ENCODE peak calls at places on chromosomes 2 and 18, in five cellular contexts. C is CD8-positive, alpha-beta memory T cell; X is tibial artery; I is AG09309; Y is astrocyte of the cerebellum. O is an unnamed sample.

GRCh38 chr2:237760506-237761502 is 37.8 kb upstream of the RBM44 start:
- DNase-seq in C (no peak), X (no peak), I (no peak), Y (no peak), O (no peak)

GRCh38 chr2:18987592-18988073 is 370.8 kb downstream of the OSR1 start:
- DNase-seq in C (no peak), X (peak; percentile 84), I (peak; percentile 83), Y (peak; percentile 95), O (peak; percentile 66)

GRCh38 chr2:197103363-197103762 is 176.9 kb upstream of the PGAP1 start:
- DNase-seq in C (no peak), X (no peak), I (no peak), Y (no peak), O (no peak)

GRCh38 chr2:207601774-207602173 is 23.4 kb downstream of the METTL21A start:
- DNase-seq in C (no peak), X (no peak), I (no peak), Y (no peak), O (no peak)

GRCh38 chr18:22691988-22692710 is 241.0 kb upstream of the RBBP8 start:
- DNase-seq in C (no peak), X (no peak), I (peak; percentile 99), Y (peak; percentile 43), O (no peak)

GRCh38 chr2:136305517-136306192 is 187.7 kb upstream of the CXCR4 start:
- DNase-seq in C (peak; percentile 58), X (no peak), I (no peak), Y (no peak), O (no peak)

GRCh38 chr18:64809801-64810200 is 660.9 kb upstream of the LINC00305 start:
- DNase-seq in C (no peak), X (no peak), I (no peak), Y (no peak), O (no peak)

GRCh38 chr2:234394450-234394849 is 102.4 kb downstream of the ARL4C start:
- DNase-seq in C (no peak), X (no peak), I (no peak), Y (no peak), O (no peak)

GRCh38 chr2:38975009-38975408 is 85.3 kb downstream of the ARHGEF33 start:
- DNase-seq in C (no peak), X (no peak), I (no peak), Y (no peak), O (no peak)

GRCh38 chr2:27741673-27742072 is 29.8 kb upstream of the MRPL33 start:
- DNase-seq in C (no peak), X (no peak), I (no peak), Y (no peak), O (no peak)

GRCh38 chr2:102050854-102051391 is 59.2 kb downstream of the IL1R2 start:
- DNase-seq in C (no peak), X (peak; percentile 94), I (no peak), Y (peak; percentile 57), O (no peak)

GRCh38 chr18:36850527-36851201 is 21.7 kb downstream of the KIAA1328 start:
- DNase-seq in C (no peak), X (no peak), I (peak; percentile 73), Y (peak; percentile 71), O (no peak)

GRCh38 chr2:207930747-207931146 is 94.6 kb downstream of the PLEKHM3 start:
- DNase-seq in C (no peak), X (no peak), I (no peak), Y (no peak), O (no peak)

GRCh38 chr2:169366066-169366465 is 3.7 kb upstream of the LRP2 start:
- DNase-seq in C (no peak), X (no peak), I (no peak), Y (no peak), O (no peak)

GRCh38 chr2:119259296-119259860 is 35.7 kb downstream of the STEAP3 start:
- DNase-seq in C (no peak), X (no peak), I (no peak), Y (no peak), O (no peak)

GRCh38 chr2:144183744-144184143 is 336.2 kb downstream of the ZEB2 start:
- DNase-seq in C (peak; percentile 84), X (no peak), I (peak; percentile 94), Y (no peak), O (no peak)

GRCh38 chr2:73027340-73027739 is 44.2 kb downstream of the SFXN5 start:
- DNase-seq in C (no peak), X (no peak), I (no peak), Y (no peak), O (no peak)

GRCh38 chr2:172403881-172404470 is 23.4 kb upstream of the ITGA6 start:
- DNase-seq in C (no peak), X (no peak), I (no peak), Y (no peak), O (no peak)

GRCh38 chr2:42925742-42926437 is 133.5 kb upstream of the HAAO start:
- DNase-seq in C (no peak), X (peak; percentile 92), I (no peak), Y (no peak), O (no peak)

GRCh38 chr2:152924722-152925121 is 206.3 kb downstream of the ARL6IP6 start:
- DNase-seq in C (no peak), X (no peak), I (no peak), Y (no peak), O (no peak)

GRCh38 chr2:204110250-204111183 is 174.0 kb downstream of the ICOS start:
- DNase-seq in C (peak; percentile 57), X (no peak), I (peak; percentile 1), Y (no peak), O (no peak)

GRCh38 chr2:68726608-68727367 is 7.8 kb upstream of the ARHGAP25 start:
- DNase-seq in C (peak; percentile 82), X (no peak), I (no peak), Y (no peak), O (no peak)

GRCh38 chr2:118077636-118078247 is 10.5 kb upstream of the INSIG2 start:
- DNase-seq in C (no peak), X (no peak), I (no peak), Y (no peak), O (no peak)

GRCh38 chr2:234993547-234993981 is 41.7 kb downstream of the SH3BP4 start:
- DNase-seq in C (no peak), X (no peak), I (no peak), Y (no peak), O (no peak)

GRCh38 chr2:240593703-240594451 is 7.3 kb downstream of the CAPN10 start:
- DNase-seq in C (no peak), X (peak; percentile 63), I (no peak), Y (no peak), O (no peak)

GRCh38 chr2:241865957-241866858 is 3.3 kb upstream of the RTP5 start:
- DNase-seq in C (no peak), X (no peak), I (no peak), Y (no peak), O (no peak)

GRCh38 chr2:11096591-11096990 is 58.7 kb upstream of the SLC66A3 start:
- DNase-seq in C (no peak), X (peak; percentile 20), I (no peak), Y (no peak), O (no peak)

GRCh38 chr2:122737429-122738077 is 982.1 kb downstream of the TSN start:
- DNase-seq in C (no peak), X (no peak), I (no peak), Y (no peak), O (no peak)

GRCh38 chr18:71105078-71105819 is 816.4 kb downstream of the SOCS6 start:
- DNase-seq in C (no peak), X (peak; percentile 67), I (no peak), Y (peak; percentile 6), O (no peak)

GRCh38 chr2:88187038-88187676 is 17.0 kb downstream of the THNSL2 start:
- DNase-seq in C (no peak), X (no peak), I (no peak), Y (peak; percentile 16), O (no peak)

GRCh38 chr18:23353459-23353858 is 99.6 kb upstream of the RIOK3 start:
- DNase-seq in C (no peak), X (no peak), I (no peak), Y (no peak), O (no peak)

GRCh38 chr2:26394694-26395093 is 7.0 kb upstream of the DRC1 start:
- DNase-seq in C (no peak), X (no peak), I (no peak), Y (no peak), O (peak; percentile 1)

GRCh38 chr2:241620419-241620769 is 16.6 kb downstream of the THAP4 start:
- DNase-seq in C (no peak), X (no peak), I (no peak), Y (no peak), O (no peak)

GRCh38 chr2:168037772-168038171 is 209.6 kb downstream of the STK39 start:
- DNase-seq in C (no peak), X (no peak), I (no peak), Y (no peak), O (no peak)

GRCh38 chr2:226618875-226619605 is 180.6 kb downstream of the IRS1 start:
- DNase-seq in C (no peak), X (no peak), I (no peak), Y (no peak), O (no peak)

GRCh38 chr2:74281576-74281975 is 61.6 kb downstream of the SLC4A5 start:
- DNase-seq in C (no peak), X (no peak), I (no peak), Y (no peak), O (no peak)

GRCh38 chr2:109432421-109432820 is 181.3 kb downstream of the SEPTIN10 start:
- DNase-seq in C (no peak), X (peak; percentile 63), I (no peak), Y (no peak), O (no peak)

GRCh38 chr18:79404567-79404910 is 8.8 kb downstream of the NFATC1 start:
- DNase-seq in C (no peak), X (no peak), I (no peak), Y (no peak), O (no peak)
- H3K4me3 ChIP-seq in C (peak overlapping the region; percentile 59), X (no peak overlapping the region), I (no peak overlapping the region), Y (no peak overlapping the region), O (no peak overlapping the region)

DNA sequence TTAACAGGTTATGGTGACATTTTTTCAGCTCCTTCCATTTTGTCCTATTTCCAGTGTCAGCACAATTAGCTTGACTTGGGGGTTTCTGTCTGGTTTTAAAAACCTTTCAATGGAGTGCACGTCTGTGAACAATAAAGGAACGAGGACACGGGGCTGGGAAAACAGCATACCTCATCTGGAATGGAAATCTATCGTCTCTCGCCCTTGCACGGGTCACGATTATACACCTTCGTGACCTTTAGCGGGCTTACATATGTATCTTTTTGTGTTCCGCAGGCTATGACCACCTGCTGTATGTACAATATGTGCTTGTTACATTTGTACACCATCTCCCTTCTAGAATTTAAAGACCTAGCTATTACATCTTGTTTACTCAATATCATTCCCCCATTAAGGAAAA is 2.3 kb upstream of the ZNF532 start:
- DNase-seq in C (no peak), X (peak; percentile 35), I (no peak), Y (no peak), O (no peak)
- H3K4me3 ChIP-seq in C (no peak overlapping the region), X (peak overlapping the region; percentile 63), I (peak overlapping the region; percentile 46), Y (peak overlapping the region; percentile 38), O (peak overlapping the region; percentile 35)

DNA sequence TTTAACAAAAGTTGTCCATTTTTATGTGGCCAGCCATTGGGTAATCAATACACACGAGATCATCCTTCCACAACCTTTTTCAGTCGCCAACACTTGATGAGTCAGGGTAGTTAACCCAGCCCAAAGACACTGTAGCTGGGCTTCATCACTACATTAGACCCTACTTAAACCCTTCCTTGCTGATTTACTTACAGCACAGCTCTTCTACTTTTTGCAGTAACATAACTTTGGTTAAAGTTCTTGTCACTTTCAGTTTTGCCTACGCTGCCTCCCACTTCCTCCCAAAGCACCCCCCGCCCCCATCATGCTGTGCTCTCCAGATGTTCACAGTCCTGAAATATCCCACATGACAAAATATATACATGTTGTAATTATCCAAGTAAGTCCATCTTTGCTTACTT is 103.6 kb downstream of the CDK15 start:
- DNase-seq in C (no peak), X (no peak), I (peak; percentile 44), Y (peak; percentile 18), O (no peak)
- H3K4me3 ChIP-seq in C (no peak overlapping the region), X (no peak overlapping the region), I (peak overlapping the region; percentile 11), Y (peak overlapping the region; percentile 3), O (no peak overlapping the region)

GRCh38 chr2:218009191-218010114 is 6.7 kb upstream of the TNS1 start:
- DNase-seq in C (no peak), X (no peak), I (no peak), Y (no peak), O (no peak)
- H3K4me3 ChIP-seq in C (no peak overlapping the region), X (peak overlapping the region; percentile 69), I (peak overlapping the region; percentile 79), Y (peak overlapping the region; percentile 45), O (no peak overlapping the region)